ENCODE peak calls at places on chromosome 17, in ten cellular contexts. R is nucleus accumbens; J is activated CD4-positive, alpha-beta T cell treated with anti-CD3 and anti-CD28 coated beads, Interleukin-2, amount 10 ng/mL, durations not matched to agents 24 days and 14 days; C is activated CD8-positive, alpha-beta T cell treated with anti-CD3 and anti-CD28 coated beads, Interleukin-2, amount 10 ng/mL, durations not matched to agents 7 days and 5 days; I is activated naive CD4-positive, alpha-beta T cell treated with Interleukin-2 at 50 U/mL for 16 hours; X is AG04450; S is CD8-positive, alpha-beta T cell; Z is nephron progenitor cell; M is anterior cingulate cortex; Y is glomerular endothelial cell. U is an unnamed sample.

GRCh38 chr17:36183001-36183810 is 6.8 kb upstream of the TBC1D3B start:
- DNase-seq in J (peak), I (no peak), Y (no peak), X (peak), C (no peak), S (no peak), Z (peak), M (no peak), R (no peak), U (no peak)

GRCh38 chr17:1398900-1399299 is 1.1 kb downstream of the YWHAE start:
- DNase-seq in S (no peak), R (no peak), M (no peak), Z (no peak), X (no peak), C (peak), I (peak), J (peak), Y (no peak), U (no peak)

GRCh38 chr17:31550389-31551056 is 159.0 kb downstream of the RAB11FIP4 start:
- DNase-seq in S (no peak), M (no peak), X (no peak), Y (no peak), Z (no peak), J (no peak), C (no peak), I (no peak), R (no peak), U (no peak)

GRCh38 chr17:58991718-58992331 is 114.9 kb downstream of the TRIM37 start:
- DNase-seq in I (no peak), X (no peak), Z (no peak), S (no peak), C (no peak), R (no peak), J (no peak), M (no peak), Y (no peak), U (no peak)

GRCh38 chr17:58312824-58313223 is 15.8 kb downstream of the TSPOAP1 start:
- DNase-seq in X (no peak), I (no peak), M (no peak), C (no peak), S (no peak), J (peak), R (no peak), Y (no peak), Z (no peak), U (no peak)

GRCh38 chr17:66468241-66469087 is 166.1 kb downstream of the PRKCA start:
- DNase-seq in Y (no peak), S (no peak), R (no peak), I (peak), C (no peak), X (no peak), J (no peak), Z (no peak), M (no peak), U (no peak)

GRCh38 chr17:63918305-63918704 is 334 bp downstream of the GH1 start:
- DNase-seq in J (no peak), R (no peak), I (no peak), S (no peak), M (no peak), Y (no peak), C (no peak), X (no peak), Z (no peak), U (no peak)

GRCh38 chr17:50059759-50060273 is 3.9 kb downstream of the ITGA3 start:
- DNase-seq in M (no peak), X (no peak), S (no peak), R (no peak), Y (no peak), I (no peak), C (no peak), Z (no peak), J (no peak), U (no peak)

GRCh38 chr17:55245986-55246385 is 18.8 kb upstream of the HLF start:
- DNase-seq in Y (no peak), M (no peak), C (no peak), I (no peak), J (no peak), S (no peak), X (no peak), Z (no peak), R (no peak), U (no peak)

GRCh38 chr17:19978206-19978802 is 676 bp upstream of the AKAP10 start:
- DNase-seq in S (no peak), R (no peak), Y (no peak), Z (no peak), X (no peak), I (peak), C (peak), J (peak), M (no peak), U (no peak)

GRCh38 chr17:57429966-57430365 is 173.6 kb downstream of the MSI2 start:
- DNase-seq in Y (no peak), Z (no peak), R (no peak), I (no peak), M (no peak), S (no peak), X (no peak), J (no peak), C (no peak), U (no peak)

GRCh38 chr17:64056269-64057005 is 36.0 kb upstream of the ICAM2 start:
- DNase-seq in C (no peak), S (no peak), X (no peak), Z (no peak), M (no peak), Y (no peak), R (no peak), I (no peak), J (no peak), U (no peak)

GRCh38 chr17:4898351-4898750 is 985 bp upstream of the C17orf107 start:
- DNase-seq in Y (no peak), Z (no peak), X (no peak), M (no peak), R (no peak), S (no peak), I (no peak), J (no peak), C (no peak), U (no peak)

GRCh38 chr17:77606146-77606864 is 352.2 kb upstream of the TNRC6C start:
- DNase-seq in J (no peak), Z (no peak), C (no peak), Y (no peak), X (no peak), S (no peak), I (no peak), M (no peak), R (no peak), U (no peak)

GRCh38 chr17:4898927-4899326 is 409 bp upstream of the C17orf107 start:
- DNase-seq in Y (no peak), S (no peak), I (no peak), X (no peak), Z (no peak), R (no peak), C (no peak), M (no peak), J (no peak), U (no peak)

GRCh38 chr17:42895185-42895555 is 5.4 kb upstream of the G6PC1 start:
- DNase-seq in R (no peak), S (no peak), C (no peak), I (no peak), M (no peak), X (peak), Y (peak), Z (no peak), J (no peak), U (no peak)

GRCh38 chr17:71699907-71700306 is 420.9 kb upstream of the SOX9 start:
- DNase-seq in R (no peak), X (no peak), C (no peak), M (no peak), Z (no peak), S (no peak), J (no peak), I (no peak), Y (no peak), U (no peak)

GRCh38 chr17:73667184-73667959 is 23.1 kb upstream of the SDK2 start:
- DNase-seq in Y (no peak), I (no peak), R (no peak), C (peak), X (no peak), Z (no peak), S (no peak), M (no peak), J (peak), U (no peak)

GRCh38 chr17:76189247-76189646 is 48.2 kb upstream of the FOXJ1 start:
- DNase-seq in J (no peak), S (no peak), M (no peak), R (no peak), Y (no peak), C (no peak), Z (no peak), X (no peak), I (no peak), U (no peak)

GRCh38 chr17:32192379-32192778 is 50.1 kb downstream of the RHOT1 start:
- DNase-seq in I (no peak), M (no peak), Z (no peak), X (no peak), R (no peak), J (no peak), C (no peak), S (no peak), Y (no peak), U (no peak)

GRCh38 chr17:7462474-7463367 is 16.7 kb downstream of the ZBTB4 start:
- DNase-seq in J (no peak), C (no peak), Z (no peak), S (no peak), Y (no peak), R (no peak), I (no peak), X (no peak), M (no peak), U (no peak)

U was measured in effector CD4-positive, alpha-beta T cell.